ENCODE peak calls at places on chromosomes 16 and 17, in four cellular contexts. E is esophagus squamous epithelium, G is ovary, S is psoas muscle. V is an unnamed sample.

GRCh38 chr17:17769869-17770361 is 66.9 kb downstream of the SREBF1 start:
- DNase-seq in S (no peak), G (no peak), E (no peak), V (no peak)

GRCh38 chr17:1783834-1784611 is 22.2 kb downstream of the SERPINF1 start:
- DNase-seq in G (peak; percentile 94), E (no peak), S (peak; percentile 93), V (no peak)

GRCh38 chr17:18381953-18382245 is 4.3 kb downstream of the EVPLL start:
- DNase-seq in E (no peak), G (no peak), S (peak; percentile 42), V (no peak)

GRCh38 chr17:65131244-65131643 is 5.9 kb upstream of the RGS9 start:
- DNase-seq in S (no peak), E (no peak), G (no peak), V (no peak)

GRCh38 chr16:10206215-10206614 is 24.0 kb upstream of the GRIN2A start:
- DNase-seq in S (no peak), G (no peak), E (no peak), V (no peak)

GRCh38 chr17:5785867-5786509 is 201.7 kb upstream of the NLRP1 start:
- DNase-seq in G (no peak), S (no peak), E (no peak), V (peak; percentile 41)

GRCh38 chr17:76672270-76672851 is 28.8 kb upstream of the ST6GALNAC1 start:
- DNase-seq in S (no peak), G (no peak), E (no peak), V (no peak)

GRCh38 chr16:21163576-21163975 is 5.1 kb downstream of the LDAF1 start:
- DNase-seq in S (no peak), G (no peak), E (no peak), V (no peak)

GRCh38 chr16:24419709-24420108 is 119.7 kb upstream of the RBBP6 start:
- DNase-seq in G (no peak), S (no peak), E (no peak), V (peak; percentile 46)

GRCh38 chr16:48629531-48629930 is 19.6 kb upstream of the N4BP1 start:
- DNase-seq in G (no peak), E (no peak), S (no peak), V (no peak)

GRCh38 chr17:35901776-35902175 is 21.6 kb upstream of the CCL5 start:
- DNase-seq in G (no peak), S (no peak), E (no peak), V (no peak)

GRCh38 chr17:17216776-17217175 is 10.6 kb upstream of the PLD6 start:
- DNase-seq in S (no peak), G (no peak), E (no peak), V (no peak)

GRCh38 chr17:39963826-39964225 is 1.0 kb downstream of the GSDMA start:
- DNase-seq in G (no peak), E (no peak), S (no peak), V (no peak)

GRCh38 chr17:78130080-78130438 is 512 bp upstream of the TMC8 start:
- DNase-seq in G (no peak), E (no peak), S (no peak), V (no peak)

GRCh38 chr16:85646358-85646907 is 33.3 kb downstream of the GSE1 start:
- DNase-seq in E (no peak), S (no peak), G (no peak), V (no peak)

GRCh38 chr16:87897563-87898505 is 28.5 kb upstream of the SLC7A5 start:
- DNase-seq in E (no peak), G (no peak), S (no peak), V (no peak)

GRCh38 chr17:62048262-62048661 is 16.8 kb downstream of the MED13 start:
- DNase-seq in G (no peak), S (no peak), E (no peak), V (no peak)

GRCh38 chr16:81618661-81619060 is 160.4 kb upstream of the PLCG2 start:
- DNase-seq in E (no peak), G (no peak), S (no peak), V (no peak)

GRCh38 chr17:27366438-27366837 is 72.5 kb downstream of the WSB1 start:
- DNase-seq in E (no peak), G (no peak), S (no peak), V (no peak)

GRCh38 chr16:3590736-3591435 is 13.7 kb upstream of the NLRC3 start:
- DNase-seq in G (no peak), S (no peak), E (no peak), V (no peak)

GRCh38 chr17:7817643-7817964 is 16.4 kb upstream of the KDM6B start:
- DNase-seq in E (no peak), G (no peak), S (no peak), V (no peak)

GRCh38 chr16:17474572-17474971 is 3.8 kb upstream of the XYLT1 start:
- DNase-seq in E (no peak), S (no peak), G (no peak), V (no peak)

GRCh38 chr17:38590988-38591758 is 14.6 kb downstream of the SRCIN1 start:
- DNase-seq in S (no peak), G (no peak), E (no peak), V (no peak)

GRCh38 chr16:70588565-70588964 is 57.8 kb upstream of the IL34 start:
- DNase-seq in S (no peak), G (no peak), E (no peak), V (no peak)

GRCh38 chr17:78381601-78382168 is 3.2 kb downstream of the PGS1 start:
- DNase-seq in E (no peak), S (no peak), G (no peak), V (no peak)

DNA sequence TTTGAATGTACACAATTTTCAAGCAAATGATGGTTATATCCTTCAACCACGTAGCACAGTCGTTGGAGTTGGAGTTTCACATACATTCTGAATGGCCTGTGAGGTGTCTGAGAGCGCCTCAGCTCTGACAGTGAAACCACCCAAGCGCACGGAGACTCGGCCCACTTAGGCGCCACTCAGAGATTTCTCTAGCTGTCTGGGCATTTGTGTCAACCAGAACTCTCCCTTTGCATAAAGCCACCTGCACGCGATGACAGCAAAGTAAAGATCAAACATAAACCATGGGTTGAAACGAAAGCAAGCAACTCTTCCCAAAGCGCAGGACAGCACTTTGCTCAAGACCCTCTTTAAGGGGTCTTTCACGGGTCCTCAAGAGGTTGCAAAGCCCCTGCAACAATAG is 543 bp downstream of the SLC6A4 start:
- DNase-seq in G (no peak), E (no peak), S (no peak), V (peak; percentile 31)
- H3K4me3 ChIP-seq in G (peak overlapping the region; percentile 32), E (peak overlapping the region; percentile 42), S (peak overlapping the region; percentile 59), V (peak overlapping the region; percentile 51)

GRCh38 chr17:57783338-57783742 is 38.2 kb upstream of the CCDC182 start:
- DNase-seq in G (peak; percentile 70), S (peak; percentile 85), E (no peak), V (no peak)

GRCh38 chr17:57781386-57782050 is 36.4 kb upstream of the CCDC182 start:
- DNase-seq in S (no peak), G (no peak), E (no peak), V (no peak)

GRCh38 chr17:57782642-57783337 is 37.7 kb upstream of the CCDC182 start:
- DNase-seq in S (no peak), E (no peak), G (no peak), V (no peak)

GRCh38 chr17:57784226-57784895 is 39.3 kb upstream of the CCDC182 start:
- DNase-seq in G (no peak), E (no peak), S (no peak), V (no peak)

DNA sequence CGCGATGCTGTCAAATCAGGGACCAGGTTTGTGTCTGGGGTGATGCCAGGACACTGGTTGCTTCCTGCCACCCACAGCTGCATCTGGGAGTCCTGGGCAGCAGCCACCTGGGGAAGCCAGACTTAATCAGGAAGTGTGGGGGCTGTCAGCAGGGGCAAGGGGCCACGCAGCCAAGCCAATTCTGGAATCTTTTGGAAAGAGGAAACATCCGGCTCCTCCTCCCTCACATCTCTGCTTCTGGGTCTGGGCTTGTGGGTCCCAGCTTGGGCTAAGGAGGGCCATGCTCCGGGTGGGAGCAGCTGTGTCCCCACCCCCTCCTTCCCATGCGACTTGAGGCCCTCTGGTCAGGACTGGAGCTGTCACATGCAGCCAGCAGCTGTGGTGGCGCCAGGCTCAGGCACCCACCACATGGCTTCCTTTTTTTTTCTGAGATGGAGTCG is 37.0 kb upstream of the CCDC182 start:
- DNase-seq in E (no peak), S (no peak), G (no peak), V (no peak)
- TF ChIP-seq CTCF in E (no peak), S (no peak), G (no peak), V (no peak)

GRCh38 chr16:383326-384020 is 1.7 kb upstream of the PGAP6 start:
- DNase-seq in E (no peak), G (no peak), S (no peak), V (peak; percentile 63)
- H3K4me3 ChIP-seq in E (peak overlapping the region; percentile 94), G (no peak overlapping the region), S (peak overlapping the region; percentile 96), V (peak overlapping the region; percentile 76)

DNA sequence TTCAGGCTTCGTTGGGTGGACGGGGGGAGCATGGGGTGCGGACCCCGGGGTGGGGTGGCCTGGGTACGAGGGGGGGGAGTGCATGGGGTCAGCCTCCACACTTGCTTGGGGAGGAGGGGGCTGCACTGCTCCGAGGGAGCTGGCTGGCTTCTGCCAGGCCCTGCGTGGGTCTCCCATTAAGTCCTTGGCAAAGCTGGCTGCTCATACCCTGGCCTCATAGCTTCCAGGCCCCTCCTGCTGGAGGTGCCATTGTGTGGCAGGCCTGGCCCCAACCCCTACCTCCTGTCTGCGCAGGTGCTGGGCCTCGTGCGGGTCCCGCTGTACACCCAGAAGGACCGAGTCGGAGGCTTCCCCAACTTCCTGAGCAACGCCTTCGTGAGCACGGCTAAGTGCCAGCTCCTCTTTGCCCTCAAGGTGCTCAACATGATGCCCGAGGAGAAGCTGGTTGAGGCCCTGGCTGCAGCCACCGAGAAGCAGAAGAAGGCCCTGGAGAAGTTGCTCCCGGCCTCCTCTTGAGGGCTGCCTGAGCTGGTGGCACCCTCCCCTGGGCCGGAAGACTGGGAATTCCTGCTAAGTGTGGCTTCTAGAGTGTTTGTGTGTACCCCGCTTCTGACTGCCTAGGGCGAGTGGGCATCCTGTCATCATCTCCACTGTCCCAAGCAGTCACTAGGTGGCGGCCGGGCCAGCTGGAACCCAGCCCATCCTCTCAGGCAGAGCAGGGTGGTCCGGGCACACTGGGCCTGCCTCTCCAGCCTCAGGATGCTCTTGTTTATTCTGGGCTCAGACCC is 1.5 kb downstream of the NUDT16L1 start:
- DNase-seq in G (peak; percentile 39), E (no peak), S (peak; percentile 77), V (no peak)
- TF ChIP-seq CTCF in G (no peak), E (no peak), S (no peak), V (no peak)